ENCODE peak calls at places on chromosomes 4 and X, in seven cellular contexts. C is CD4-positive, CD25-positive, alpha-beta regulatory T cell; X is A549; A is Peyer's patch; S is heart left ventricle; E is CD8-positive, alpha-beta memory T cell; J is pancreas. N is an unnamed sample.

GRCh38 chr4:139978692-139979091 is 175.3 kb downstream of the MAML3 start:
- DNase-seq in E (no peak), X (no peak), A (no peak), C (no peak), J (no peak), S (no peak), N (no peak)

GRCh38 chrX:83469551-83469950 is 38.5 kb upstream of the POU3F4 start:
- DNase-seq in C (no peak), E (no peak), A (no peak), X (peak; percentile 0), J (no peak), S (no peak), N (no peak)

GRCh38 chr4:8021796-8022195 is 82.1 kb upstream of the AFAP1 start:
- DNase-seq in E (no peak), X (peak; percentile 28), A (no peak), S (no peak), J (no peak), C (no peak), N (no peak)

GRCh38 chr4:167779280-167779679 is 313.1 kb upstream of the ANXA10 start:
- DNase-seq in E (no peak), J (no peak), C (no peak), A (no peak), X (no peak), S (no peak), N (no peak)

GRCh38 chr4:13484749-13485345 is 707 bp upstream of the RAB28 start:
- DNase-seq in C (no peak), X (peak; percentile 8), J (no peak), S (no peak), A (no peak), E (no peak), N (no peak)

GRCh38 chrX:46735625-46736024 is 23.3 kb downstream of the SLC9A7 start:
- DNase-seq in S (no peak), E (no peak), J (no peak), X (no peak), C (no peak), A (no peak), N (no peak)

GRCh38 chr4:4637710-4638109 is 95.9 kb upstream of the STX18 start:
- DNase-seq in X (no peak), A (no peak), S (no peak), J (no peak), E (no peak), C (no peak), N (no peak)

GRCh38 chr4:110361921-110362320 is 114.0 kb upstream of the ENPEP start:
- DNase-seq in E (no peak), A (no peak), C (no peak), S (no peak), X (no peak), J (no peak), N (no peak)

GRCh38 chrX:22758807-22759481 is 240.8 kb upstream of the DDX53 start:
- DNase-seq in X (no peak), A (no peak), S (no peak), J (no peak), E (no peak), C (no peak), N (no peak)

GRCh38 chrX:23503835-23504539 is 163.3 kb upstream of the PRDX4 start:
- DNase-seq in S (peak; percentile 71), A (peak; percentile 78), C (no peak), J (peak; percentile 93), E (no peak), X (peak; percentile 51), N (peak; percentile 83)

GRCh38 chr4:158176108-158176507 is 3.3 kb upstream of the GASK1B start:
- DNase-seq in S (no peak), C (no peak), E (no peak), A (no peak), J (no peak), X (no peak), N (peak; percentile 88)

GRCh38 chr4:175386776-175387507 is 425.1 kb downstream of the GPM6A start:
- DNase-seq in J (no peak), A (peak; percentile 65), E (no peak), X (no peak), C (no peak), S (no peak), N (no peak)

GRCh38 chr4:133156096-133156495 is 7.0 kb downstream of the PCDH10 start:
- DNase-seq in S (no peak), J (no peak), X (no peak), C (no peak), A (no peak), E (no peak), N (no peak)

GRCh38 chrX:155246748-155247147 is 17.5 kb downstream of the RAB39B start:
- DNase-seq in J (no peak), A (no peak), E (no peak), C (no peak), S (no peak), X (no peak), N (no peak)

GRCh38 chr4:154361450-154361849 is 130.1 kb downstream of the DCHS2 start:
- DNase-seq in X (no peak), S (no peak), E (no peak), C (no peak), A (peak; percentile 52), J (no peak), N (no peak)

GRCh38 chr4:173879286-173879908 is 349.4 kb upstream of the HAND2 start:
- DNase-seq in A (no peak), X (no peak), C (no peak), J (no peak), E (no peak), S (no peak), N (no peak)

GRCh38 chr4:36006226-36006625 is 238.1 kb downstream of the ARAP2 start:
- DNase-seq in S (no peak), X (no peak), C (no peak), J (no peak), A (no peak), E (no peak), N (no peak)

GRCh38 chr4:127965803-127966175 is 583 bp downstream of the ABHD18 start:
- DNase-seq in C (peak; percentile 79), S (no peak), E (peak; percentile 57), J (peak; percentile 79), A (peak; percentile 80), X (peak; percentile 25), N (peak; percentile 48)

GRCh38 chrX:44949125-44949524 is 76.1 kb downstream of the KDM6A start:
- DNase-seq in C (no peak), A (no peak), X (no peak), J (no peak), E (no peak), S (no peak), N (no peak)

GRCh38 chrX:15413101-15413500 is 28.9 kb upstream of the VEGFD start:
- DNase-seq in A (no peak), S (no peak), J (no peak), X (no peak), C (no peak), E (no peak), N (no peak)

GRCh38 chr4:6988016-6988715 is 55.0 kb upstream of the TADA2B start:
- DNase-seq in C (no peak), J (no peak), S (no peak), A (no peak), X (no peak), E (no peak), N (no peak)
- H3K4me1 ChIP-seq in C (peaks cover 67% of the 10 kb centered on the region), J (peaks cover 35% of the 10 kb centered on the region), S (peaks cover 48% of the 10 kb centered on the region), A (peaks cover 40% of the 10 kb centered on the region), X (peaks cover 41% of the 10 kb centered on the region), E (peaks cover 47% of the 10 kb centered on the region), N (peaks cover 15% of the 10 kb centered on the region)

GRCh38 chrX:71285929-71286328 is 2.5 kb downstream of the NONO start:
- DNase-seq in X (no peak), E (no peak), S (no peak), J (no peak), A (no peak), C (no peak), N (no peak)
- H3K4me1 ChIP-seq in X (peaks cover 26% of the 10 kb centered on the region), E (peaks cover 16% of the 10 kb centered on the region), S (peaks cover 6% of the 10 kb centered on the region), J (no peaks in the 10 kb centered on the region), A (no peaks in the 10 kb centered on the region), C (peaks cover 22% of the 10 kb centered on the region), N (peaks cover 4% of the 10 kb centered on the region)

DNA sequence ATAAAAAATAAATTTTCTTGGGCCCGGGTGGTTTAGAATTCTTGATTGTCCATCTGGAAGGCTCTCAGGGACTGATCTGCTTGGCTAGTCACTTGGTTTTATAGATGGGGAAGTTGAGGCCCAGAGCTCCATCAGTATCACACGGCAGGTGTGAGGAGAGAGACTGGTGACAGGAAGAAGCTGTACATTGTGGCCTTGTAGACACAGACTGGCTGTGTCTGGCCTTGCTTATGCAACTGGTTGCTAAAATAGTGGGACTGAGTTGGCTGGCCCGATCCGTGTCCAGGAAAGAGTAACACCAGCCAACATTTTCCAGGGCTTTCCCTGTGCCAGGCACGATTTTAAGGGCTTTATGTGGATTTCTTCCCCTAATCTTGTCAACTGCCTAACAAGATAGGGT is 2.8 kb downstream of the TBC1D14 start:
- DNase-seq in C (no peak), A (no peak), X (no peak), S (no peak), J (no peak), E (no peak), N (no peak)
- H3K4me1 ChIP-seq in C (peaks cover 88% of the 10 kb centered on the region), A (peaks cover 25% of the 10 kb centered on the region), X (peaks cover 46% of the 10 kb centered on the region), S (peaks cover 47% of the 10 kb centered on the region), J (peaks cover 12% of the 10 kb centered on the region), E (peaks cover 68% of the 10 kb centered on the region), N (peaks cover 6% of the 10 kb centered on the region)

GRCh38 chr4:76199664-76200211 is 13.9 kb downstream of the SCARB2 start:
- DNase-seq in A (peak; percentile 88), X (no peak), J (no peak), S (no peak), E (no peak), C (no peak), N (no peak)
- H3K4me1 ChIP-seq in A (peaks cover 28% of the 10 kb centered on the region), X (peaks cover 33% of the 10 kb centered on the region), J (peaks cover 79% of the 10 kb centered on the region), S (peaks cover 63% of the 10 kb centered on the region), E (peaks cover 23% of the 10 kb centered on the region), C (peaks cover 19% of the 10 kb centered on the region), N (peaks cover 34% of the 10 kb centered on the region)

GRCh38 chrX:1453390-1453783 is 678 bp upstream of the ASMTL start:
- DNase-seq in J (no peak), E (peak; percentile 71), S (no peak), A (no peak), X (peak; percentile 60), C (peak; percentile 80), N (peak; percentile 78)

GRCh38 chrX:1452497-1453389 is at the start of gene ASMTL:
- DNase-seq in X (peak; percentile 78), C (peak; percentile 100), J (peak; percentile 100), A (peak; percentile 100), S (peak; percentile 100), E (peak; percentile 100), N (peak; percentile 99)

GRCh38 chrX:1453951-1454785 is 1.5 kb upstream of the ASMTL start:
- DNase-seq in C (peak; percentile 88), S (peak; percentile 94), J (peak; percentile 96), E (peak; percentile 89), X (peak; percentile 83), A (peak; percentile 96), N (peak; percentile 87)

GRCh38 chrX:1451676-1452496 is 823 bp downstream of the ASMTL start:
- DNase-seq in S (no peak), C (no peak), E (no peak), X (no peak), J (no peak), A (peak; percentile 56), N (peak; percentile 39)

GRCh38 chrX:1455948-1456280 is 3.2 kb upstream of the ASMTL start:
- DNase-seq in C (no peak), A (peak; percentile 30), J (no peak), E (no peak), S (no peak), X (no peak), N (peak; percentile 18)
- H3K4me1 ChIP-seq in C (peaks cover 22% of the 10 kb centered on the region), A (peaks cover 3% of the 10 kb centered on the region), J (no peaks in the 10 kb centered on the region), E (peaks cover 27% of the 10 kb centered on the region), S (peaks cover 8% of the 10 kb centered on the region), X (peaks cover 12% of the 10 kb centered on the region), N (peaks cover 4% of the 10 kb centered on the region)

GRCh38 chr4:87079967-87080366 is 140.5 kb downstream of the KLHL8 start:
- DNase-seq in S (no peak), E (no peak), X (no peak), C (no peak), A (no peak), J (no peak), N (no peak)
- H3K4me1 ChIP-seq in S (peaks cover 58% of the 10 kb centered on the region), E (peaks cover 4% of the 10 kb centered on the region), X (peaks cover 26% of the 10 kb centered on the region), C (no peaks in the 10 kb centered on the region), A (no peaks in the 10 kb centered on the region), J (peaks cover 39% of the 10 kb centered on the region), N (peaks cover 7% of the 10 kb centered on the region)